ENCODE peak calls at places on chromosomes 12 and 14, in six cellular contexts. K is KBM-7; S is activated T-cell treated with anti-CD3 and anti-CD28 coated beads for 1 hour; P is astrocyte of the spinal cord; B is fibroblast of pulmonary artery; Q is stimulated activated CD8-positive, alpha-beta memory T cell treated with anti-CD3 and anti-CD28 coated beads, Interleukin-15, amount 100 ng/mL, for 24 hours. D is an unnamed sample.

GRCh38 chr12:102907918-102908317 is 9.1 kb downstream of the PAH start:
- DNase-seq in P (no peak), B (no peak), Q (no peak), K (no peak), S (no peak), D (no peak)

GRCh38 chr14:80003138-80003537 is 208.2 kb downstream of the DIO2 start:
- DNase-seq in K (no peak), S (no peak), P (no peak), Q (no peak), B (no peak), D (no peak)

GRCh38 chr12:94783862-94784261 is 133.5 kb upstream of the TMCC3 start:
- DNase-seq in S (no peak), Q (no peak), B (peak), P (peak), K (no peak), D (no peak)

GRCh38 chr14:65637780-65638179 is 225.2 kb downstream of the FUT8 start:
- DNase-seq in P (peak), Q (no peak), B (no peak), K (no peak), S (no peak), D (no peak)

GRCh38 chr12:101703487-101703886 is 6.0 kb downstream of the CHPT1 start:
- DNase-seq in P (no peak), S (no peak), B (no peak), Q (no peak), K (no peak), D (no peak)

GRCh38 chr14:76773188-76773885 is 12.1 kb downstream of the VASH1 start:
- DNase-seq in Q (no peak), K (peak), S (no peak), P (peak), B (peak), D (peak)

GRCh38 chr14:54840336-54840735 is 62.3 kb downstream of the GCH1 start:
- DNase-seq in P (no peak), K (no peak), S (no peak), B (no peak), Q (no peak), D (no peak)

GRCh38 chr14:52253503-52253902 is 14.0 kb upstream of the PTGDR start:
- DNase-seq in Q (no peak), P (no peak), K (no peak), B (no peak), S (no peak), D (no peak)

GRCh38 chr14:85316701-85317100 is 213.2 kb upstream of the FLRT2 start:
- DNase-seq in P (no peak), S (no peak), B (no peak), K (no peak), Q (no peak), D (no peak)

GRCh38 chr12:42410345-42410744 is 84.4 kb downstream of the PPHLN1 start:
- DNase-seq in K (no peak), Q (no peak), B (no peak), S (no peak), P (no peak), D (peak)

GRCh38 chr12:46557539-46558373 is 185.2 kb upstream of the SLC38A2 start:
- DNase-seq in Q (no peak), B (no peak), S (no peak), K (no peak), P (no peak), D (no peak)

GRCh38 chr12:81450920-81451739 is 308.0 kb downstream of the PPFIA2 start:
- DNase-seq in B (peak), S (no peak), Q (no peak), K (peak), P (peak), D (peak)

GRCh38 chr12:21815306-21816062 is 41.0 kb upstream of the KCNJ8 start:
- DNase-seq in Q (no peak), K (no peak), S (no peak), B (peak), P (peak), D (no peak)

GRCh38 chr14:92040431-92041040 is 677 bp upstream of the TRIP11 start:
- DNase-seq in P (peak), K (peak), S (no peak), B (peak), Q (no peak), D (peak)

GRCh38 chr14:49861581-49861922 is 9.0 kb upstream of the NEMF start:
- DNase-seq in S (peak), K (peak), P (peak), B (peak), Q (peak), D (no peak)

GRCh38 chr12:121110211-121110940 is 22.3 kb upstream of the P2RX7 start:
- DNase-seq in Q (peak), K (peak), S (peak), P (peak), B (peak), D (peak)

GRCh38 chr14:20904393-20905029 is 13.3 kb downstream of the RNASE3 start:
- DNase-seq in B (no peak), Q (no peak), K (peak), S (no peak), P (no peak), D (no peak)

GRCh38 chr12:104680070-104680469 is 223.3 kb downstream of the CHST11 start:
- DNase-seq in K (peak), P (peak), B (no peak), S (no peak), Q (no peak), D (peak)

GRCh38 chr12:132116709-132117557 is 27.2 kb downstream of the DDX51 start:
- DNase-seq in B (no peak), S (no peak), K (no peak), Q (no peak), P (no peak), D (no peak)

GRCh38 chr12:70353780-70354640 is 12.1 kb upstream of the KCNMB4 start:
- DNase-seq in P (no peak), S (no peak), B (no peak), K (peak), Q (no peak), D (no peak)

GRCh38 chr12:123621101-123621500 is 12.4 kb downstream of the EIF2B1 start:
- DNase-seq in P (no peak), Q (no peak), S (no peak), B (no peak), K (no peak), D (no peak)

GRCh38 chr14:63773504-63773903 is 45.6 kb upstream of the SGPP1 start:
- DNase-seq in B (no peak), Q (no peak), S (no peak), P (no peak), K (peak), D (no peak)

D was measured in endothelial cell of umbilical vein.